ENCODE peak calls at places on chromosome 10, in nine cellular contexts. One of them, this sample, is unnamed.
A peak's percentile ranks its signal among the peaks of the same experiment; 100 is the strongest.

GRCh38 chr10:71729023-71729649 is 9.6 kb upstream of the C10orf105 start:
- DNase-seq in NCI-H1436: peak; percentile 28
- DNase-seq in A549: peak; percentile 67
- DNase-seq in RWPE1: peak; percentile 97
- DNase-seq in activated T-helper 1 cell treated with anti-CD3 and anti-CD28 coated beads, Interleukin-12 subunit alpha, Interleukin-12 subunit beta, Interleukin-2, Interleukin-4 antibody, amounts not matched to agents 30 ng/mL and 10 ng/mL and 1 ng/mL, durations not matched to agents 14 hours and 24 hours and 36 hours: no peak
- DNase-seq in MM.1S: no peak
- DNase-seq in brain microvascular endothelial cell: no peak
- DNase-seq in activated CD4-positive, alpha-beta T cell treated with anti-CD3 and anti-CD28 coated beads for 48 hours: no peak
- DNase-seq in Caco-2: no peak
- DNase-seq in this sample: peak; percentile 93

GRCh38 chr10:14749051-14749809 is 25.5 kb downstream of the FAM107B start:
- DNase-seq in NCI-H1436: no peak
- DNase-seq in A549: peak; percentile 27
- DNase-seq in RWPE1: no peak
- DNase-seq in activated T-helper 1 cell treated with anti-CD3 and anti-CD28 coated beads, Interleukin-12 subunit alpha, Interleukin-12 subunit beta, Interleukin-2, Interleukin-4 antibody, amounts not matched to agents 30 ng/mL and 10 ng/mL and 1 ng/mL, durations not matched to agents 14 hours and 24 hours and 36 hours: no peak
- DNase-seq in MM.1S: no peak
- DNase-seq in brain microvascular endothelial cell: no peak
- DNase-seq in activated CD4-positive, alpha-beta T cell treated with anti-CD3 and anti-CD28 coated beads for 48 hours: no peak
- DNase-seq in Caco-2: no peak
- DNase-seq in this sample: peak; percentile 8

GRCh38 chr10:100579691-100580090 is 43.9 kb downstream of the HIF1AN start:
- DNase-seq in NCI-H1436: no peak
- DNase-seq in A549: no peak
- DNase-seq in RWPE1: no peak
- DNase-seq in activated T-helper 1 cell treated with anti-CD3 and anti-CD28 coated beads, Interleukin-12 subunit alpha, Interleukin-12 subunit beta, Interleukin-2, Interleukin-4 antibody, amounts not matched to agents 30 ng/mL and 10 ng/mL and 1 ng/mL, durations not matched to agents 14 hours and 24 hours and 36 hours: no peak
- DNase-seq in MM.1S: no peak
- DNase-seq in brain microvascular endothelial cell: no peak
- DNase-seq in activated CD4-positive, alpha-beta T cell treated with anti-CD3 and anti-CD28 coated beads for 48 hours: no peak
- DNase-seq in Caco-2: no peak
- DNase-seq in this sample: no peak

GRCh38 chr10:133195611-133196010 is 34.4 kb upstream of the UTF1 start:
- DNase-seq in NCI-H1436: no peak
- DNase-seq in A549: no peak
- DNase-seq in RWPE1: no peak
- DNase-seq in activated T-helper 1 cell treated with anti-CD3 and anti-CD28 coated beads, Interleukin-12 subunit alpha, Interleukin-12 subunit beta, Interleukin-2, Interleukin-4 antibody, amounts not matched to agents 30 ng/mL and 10 ng/mL and 1 ng/mL, durations not matched to agents 14 hours and 24 hours and 36 hours: no peak
- DNase-seq in MM.1S: no peak
- DNase-seq in brain microvascular endothelial cell: no peak
- DNase-seq in activated CD4-positive, alpha-beta T cell treated with anti-CD3 and anti-CD28 coated beads for 48 hours: no peak
- DNase-seq in Caco-2: no peak
- DNase-seq in this sample: no peak

GRCh38 chr10:124906551-124907001 is 35.3 kb upstream of the ZRANB1 start:
- DNase-seq in NCI-H1436: no peak
- DNase-seq in A549: no peak
- DNase-seq in RWPE1: no peak
- DNase-seq in activated T-helper 1 cell treated with anti-CD3 and anti-CD28 coated beads, Interleukin-12 subunit alpha, Interleukin-12 subunit beta, Interleukin-2, Interleukin-4 antibody, amounts not matched to agents 30 ng/mL and 10 ng/mL and 1 ng/mL, durations not matched to agents 14 hours and 24 hours and 36 hours: no peak
- DNase-seq in MM.1S: no peak
- DNase-seq in brain microvascular endothelial cell: peak; percentile 47
- DNase-seq in activated CD4-positive, alpha-beta T cell treated with anti-CD3 and anti-CD28 coated beads for 48 hours: no peak
- DNase-seq in Caco-2: no peak
- DNase-seq in this sample: no peak

GRCh38 chr10:31912898-31913847 is 15.5 kb downstream of the ARHGAP12 start:
- DNase-seq in NCI-H1436: no peak
- DNase-seq in A549: no peak
- DNase-seq in RWPE1: no peak
- DNase-seq in activated T-helper 1 cell treated with anti-CD3 and anti-CD28 coated beads, Interleukin-12 subunit alpha, Interleukin-12 subunit beta, Interleukin-2, Interleukin-4 antibody, amounts not matched to agents 30 ng/mL and 10 ng/mL and 1 ng/mL, durations not matched to agents 14 hours and 24 hours and 36 hours: no peak
- DNase-seq in MM.1S: no peak
- DNase-seq in brain microvascular endothelial cell: no peak
- DNase-seq in activated CD4-positive, alpha-beta T cell treated with anti-CD3 and anti-CD28 coated beads for 48 hours: no peak
- DNase-seq in Caco-2: no peak
- DNase-seq in this sample: no peak

GRCh38 chr10:113806503-113806902 is 47.4 kb downstream of the DCLRE1A start:
- DNase-seq in NCI-H1436: no peak
- DNase-seq in A549: no peak
- DNase-seq in RWPE1: no peak
- DNase-seq in activated T-helper 1 cell treated with anti-CD3 and anti-CD28 coated beads, Interleukin-12 subunit alpha, Interleukin-12 subunit beta, Interleukin-2, Interleukin-4 antibody, amounts not matched to agents 30 ng/mL and 10 ng/mL and 1 ng/mL, durations not matched to agents 14 hours and 24 hours and 36 hours: no peak
- DNase-seq in MM.1S: no peak
- DNase-seq in brain microvascular endothelial cell: no peak
- DNase-seq in activated CD4-positive, alpha-beta T cell treated with anti-CD3 and anti-CD28 coated beads for 48 hours: no peak
- DNase-seq in Caco-2: no peak
- DNase-seq in this sample: no peak

GRCh38 chr10:113997428-113997827 is 46.2 kb upstream of the ADRB1 start:
- DNase-seq in NCI-H1436: no peak
- DNase-seq in A549: no peak
- DNase-seq in RWPE1: no peak
- DNase-seq in activated T-helper 1 cell treated with anti-CD3 and anti-CD28 coated beads, Interleukin-12 subunit alpha, Interleukin-12 subunit beta, Interleukin-2, Interleukin-4 antibody, amounts not matched to agents 30 ng/mL and 10 ng/mL and 1 ng/mL, durations not matched to agents 14 hours and 24 hours and 36 hours: no peak
- DNase-seq in MM.1S: no peak
- DNase-seq in brain microvascular endothelial cell: no peak
- DNase-seq in activated CD4-positive, alpha-beta T cell treated with anti-CD3 and anti-CD28 coated beads for 48 hours: no peak
- DNase-seq in Caco-2: no peak
- DNase-seq in this sample: no peak

GRCh38 chr10:88082806-88083596 is 219.6 kb downstream of the PTEN start:
- DNase-seq in NCI-H1436: no peak
- DNase-seq in A549: no peak
- DNase-seq in RWPE1: no peak
- DNase-seq in activated T-helper 1 cell treated with anti-CD3 and anti-CD28 coated beads, Interleukin-12 subunit alpha, Interleukin-12 subunit beta, Interleukin-2, Interleukin-4 antibody, amounts not matched to agents 30 ng/mL and 10 ng/mL and 1 ng/mL, durations not matched to agents 14 hours and 24 hours and 36 hours: no peak
- DNase-seq in MM.1S: peak; percentile 69
- DNase-seq in brain microvascular endothelial cell: no peak
- DNase-seq in activated CD4-positive, alpha-beta T cell treated with anti-CD3 and anti-CD28 coated beads for 48 hours: no peak
- DNase-seq in Caco-2: no peak
- DNase-seq in this sample: peak; percentile 75

GRCh38 chr10:4034907-4035581 is 250.0 kb upstream of the KLF6 start:
- DNase-seq in NCI-H1436: no peak
- DNase-seq in A549: no peak
- DNase-seq in RWPE1: no peak
- DNase-seq in activated T-helper 1 cell treated with anti-CD3 and anti-CD28 coated beads, Interleukin-12 subunit alpha, Interleukin-12 subunit beta, Interleukin-2, Interleukin-4 antibody, amounts not matched to agents 30 ng/mL and 10 ng/mL and 1 ng/mL, durations not matched to agents 14 hours and 24 hours and 36 hours: peak; percentile 11
- DNase-seq in MM.1S: no peak
- DNase-seq in brain microvascular endothelial cell: peak; percentile 41
- DNase-seq in activated CD4-positive, alpha-beta T cell treated with anti-CD3 and anti-CD28 coated beads for 48 hours: peak; percentile 50
- DNase-seq in Caco-2: no peak
- DNase-seq in this sample: no peak

GRCh38 chr10:34655286-34656170 is 159.6 kb downstream of the PARD3 start:
- DNase-seq in NCI-H1436: peak; percentile 50
- DNase-seq in A549: peak; percentile 78
- DNase-seq in RWPE1: peak; percentile 40
- DNase-seq in activated T-helper 1 cell treated with anti-CD3 and anti-CD28 coated beads, Interleukin-12 subunit alpha, Interleukin-12 subunit beta, Interleukin-2, Interleukin-4 antibody, amounts not matched to agents 30 ng/mL and 10 ng/mL and 1 ng/mL, durations not matched to agents 14 hours and 24 hours and 36 hours: peak; percentile 9
- DNase-seq in MM.1S: peak; percentile 62
- DNase-seq in brain microvascular endothelial cell: peak; percentile 82
- DNase-seq in activated CD4-positive, alpha-beta T cell treated with anti-CD3 and anti-CD28 coated beads for 48 hours: peak; percentile 44
- DNase-seq in Caco-2: peak; percentile 70
- DNase-seq in this sample: no peak

GRCh38 chr10:62380002-62380401 is 5.8 kb downstream of the ZNF365 start:
- DNase-seq in NCI-H1436: no peak
- DNase-seq in A549: peak; percentile 76
- DNase-seq in RWPE1: peak; percentile 65
- DNase-seq in activated T-helper 1 cell treated with anti-CD3 and anti-CD28 coated beads, Interleukin-12 subunit alpha, Interleukin-12 subunit beta, Interleukin-2, Interleukin-4 antibody, amounts not matched to agents 30 ng/mL and 10 ng/mL and 1 ng/mL, durations not matched to agents 14 hours and 24 hours and 36 hours: no peak
- DNase-seq in MM.1S: no peak
- DNase-seq in brain microvascular endothelial cell: peak; percentile 25
- DNase-seq in activated CD4-positive, alpha-beta T cell treated with anti-CD3 and anti-CD28 coated beads for 48 hours: no peak
- DNase-seq in Caco-2: no peak
- DNase-seq in this sample: no peak

GRCh38 chr10:48587101-48587500 is 17.8 kb downstream of the ARHGAP22 start:
- DNase-seq in NCI-H1436: no peak
- DNase-seq in A549: no peak
- DNase-seq in RWPE1: no peak
- DNase-seq in activated T-helper 1 cell treated with anti-CD3 and anti-CD28 coated beads, Interleukin-12 subunit alpha, Interleukin-12 subunit beta, Interleukin-2, Interleukin-4 antibody, amounts not matched to agents 30 ng/mL and 10 ng/mL and 1 ng/mL, durations not matched to agents 14 hours and 24 hours and 36 hours: no peak
- DNase-seq in MM.1S: no peak
- DNase-seq in brain microvascular endothelial cell: no peak
- DNase-seq in activated CD4-positive, alpha-beta T cell treated with anti-CD3 and anti-CD28 coated beads for 48 hours: no peak
- DNase-seq in Caco-2: no peak
- DNase-seq in this sample: no peak

GRCh38 chr10:79391231-79392019 is 44.2 kb downstream of the PPIF start:
- DNase-seq in NCI-H1436: no peak
- DNase-seq in A549: no peak
- DNase-seq in RWPE1: no peak
- DNase-seq in activated T-helper 1 cell treated with anti-CD3 and anti-CD28 coated beads, Interleukin-12 subunit alpha, Interleukin-12 subunit beta, Interleukin-2, Interleukin-4 antibody, amounts not matched to agents 30 ng/mL and 10 ng/mL and 1 ng/mL, durations not matched to agents 14 hours and 24 hours and 36 hours: no peak
- DNase-seq in MM.1S: no peak
- DNase-seq in brain microvascular endothelial cell: no peak
- DNase-seq in activated CD4-positive, alpha-beta T cell treated with anti-CD3 and anti-CD28 coated beads for 48 hours: no peak
- DNase-seq in Caco-2: peak; percentile 42
- DNase-seq in this sample: no peak

GRCh38 chr10:91613411-91614253 is 19.2 kb downstream of the PPP1R3C start:
- DNase-seq in NCI-H1436: no peak
- DNase-seq in A549: peak; percentile 82
- DNase-seq in RWPE1: peak; percentile 90
- DNase-seq in activated T-helper 1 cell treated with anti-CD3 and anti-CD28 coated beads, Interleukin-12 subunit alpha, Interleukin-12 subunit beta, Interleukin-2, Interleukin-4 antibody, amounts not matched to agents 30 ng/mL and 10 ng/mL and 1 ng/mL, durations not matched to agents 14 hours and 24 hours and 36 hours: no peak
- DNase-seq in MM.1S: no peak
- DNase-seq in brain microvascular endothelial cell: peak; percentile 98
- DNase-seq in activated CD4-positive, alpha-beta T cell treated with anti-CD3 and anti-CD28 coated beads for 48 hours: no peak
- DNase-seq in Caco-2: no peak
- DNase-seq in this sample: no peak

GRCh38 chr10:124328514-124329220 is 90.1 kb downstream of the OAT start:
- DNase-seq in NCI-H1436: no peak
- DNase-seq in A549: no peak
- DNase-seq in RWPE1: no peak
- DNase-seq in activated T-helper 1 cell treated with anti-CD3 and anti-CD28 coated beads, Interleukin-12 subunit alpha, Interleukin-12 subunit beta, Interleukin-2, Interleukin-4 antibody, amounts not matched to agents 30 ng/mL and 10 ng/mL and 1 ng/mL, durations not matched to agents 14 hours and 24 hours and 36 hours: no peak
- DNase-seq in MM.1S: no peak
- DNase-seq in brain microvascular endothelial cell: no peak
- DNase-seq in activated CD4-positive, alpha-beta T cell treated with anti-CD3 and anti-CD28 coated beads for 48 hours: no peak
- DNase-seq in Caco-2: no peak
- DNase-seq in this sample: no peak

GRCh38 chr10:72310241-72310633 is 36.5 kb downstream of the DDIT4 start:
- DNase-seq in NCI-H1436: no peak
- DNase-seq in A549: no peak
- DNase-seq in RWPE1: peak; percentile 53
- DNase-seq in activated T-helper 1 cell treated with anti-CD3 and anti-CD28 coated beads, Interleukin-12 subunit alpha, Interleukin-12 subunit beta, Interleukin-2, Interleukin-4 antibody, amounts not matched to agents 30 ng/mL and 10 ng/mL and 1 ng/mL, durations not matched to agents 14 hours and 24 hours and 36 hours: no peak
- DNase-seq in MM.1S: no peak
- DNase-seq in brain microvascular endothelial cell: no peak
- DNase-seq in activated CD4-positive, alpha-beta T cell treated with anti-CD3 and anti-CD28 coated beads for 48 hours: no peak
- DNase-seq in Caco-2: no peak
- DNase-seq in this sample: no peak

GRCh38 chr10:109992485-109992884 is 15.3 kb upstream of the ADD3 start:
- DNase-seq in NCI-H1436: no peak
- DNase-seq in A549: no peak
- DNase-seq in RWPE1: no peak
- DNase-seq in activated T-helper 1 cell treated with anti-CD3 and anti-CD28 coated beads, Interleukin-12 subunit alpha, Interleukin-12 subunit beta, Interleukin-2, Interleukin-4 antibody, amounts not matched to agents 30 ng/mL and 10 ng/mL and 1 ng/mL, durations not matched to agents 14 hours and 24 hours and 36 hours: no peak
- DNase-seq in MM.1S: no peak
- DNase-seq in brain microvascular endothelial cell: peak; percentile 62
- DNase-seq in activated CD4-positive, alpha-beta T cell treated with anti-CD3 and anti-CD28 coated beads for 48 hours: no peak
- DNase-seq in Caco-2: no peak
- DNase-seq in this sample: no peak

GRCh38 chr10:133465950-133466474 is 12.3 kb downstream of the SCART1 start:
- DNase-seq in NCI-H1436: no peak
- DNase-seq in A549: no peak
- DNase-seq in RWPE1: no peak
- DNase-seq in activated T-helper 1 cell treated with anti-CD3 and anti-CD28 coated beads, Interleukin-12 subunit alpha, Interleukin-12 subunit beta, Interleukin-2, Interleukin-4 antibody, amounts not matched to agents 30 ng/mL and 10 ng/mL and 1 ng/mL, durations not matched to agents 14 hours and 24 hours and 36 hours: no peak
- DNase-seq in MM.1S: no peak
- DNase-seq in brain microvascular endothelial cell: no peak
- DNase-seq in activated CD4-positive, alpha-beta T cell treated with anti-CD3 and anti-CD28 coated beads for 48 hours: no peak
- DNase-seq in Caco-2: no peak
- DNase-seq in this sample: no peak